ENCODE peak calls at places on chromosomes 6 and 20, in four cellular contexts. B is CD4-positive, alpha-beta T cell; I is heart left ventricle; H is heart right ventricle. O is an unnamed sample.

GRCh38 chr6:3739311-3739897 is 12.1 kb downstream of the PXDC1 start:
- DNase-seq in B (no peak), H (no peak), I (no peak), O (no peak)

GRCh38 chr6:129494099-129494498 is 215.9 kb downstream of the ARHGAP18 start:
- DNase-seq in B (no peak), I (no peak), H (no peak), O (no peak)

GRCh38 chr6:107689190-107689589 is 134.9 kb downstream of the SCML4 start:
- DNase-seq in I (no peak), H (no peak), B (no peak), O (no peak)

GRCh38 chr6:30685977-30686907 is at the start of gene PPP1R18:
- DNase-seq in I (peak; percentile 90), H (peak; percentile 90), B (peak; percentile 71), O (peak; percentile 69)

GRCh38 chr6:37182736-37183590 is 13.0 kb downstream of the PIM1 start:
- DNase-seq in H (no peak), B (peak; percentile 54), I (no peak), O (no peak)

GRCh38 chr6:43915213-43915869 is 145.3 kb downstream of the VEGFA start:
- DNase-seq in H (no peak), B (no peak), I (no peak), O (no peak)

GRCh38 chr6:128487746-128488145 is 32.7 kb downstream of the PTPRK start:
- DNase-seq in B (no peak), H (no peak), I (no peak), O (no peak)

GRCh38 chr6:128251445-128251844 is 269.0 kb downstream of the PTPRK start:
- DNase-seq in B (no peak), H (no peak), I (no peak), O (no peak)

GRCh38 chr6:98779618-98780017 is 54.8 kb upstream of the POU3F2 start:
- DNase-seq in H (no peak), I (no peak), B (no peak), O (no peak)

GRCh38 chr6:106097368-106098231 is 11.5 kb downstream of the PRDM1 start:
- DNase-seq in H (no peak), I (no peak), B (peak; percentile 54), O (peak; percentile 25)

GRCh38 chr6:164856138-164856537 is 453.3 kb downstream of the C6orf118 start:
- DNase-seq in H (no peak), B (no peak), I (no peak), O (no peak)
- H3K9me3 ChIP-seq in H (no peaks in the 10 kb centered on the region), B (no peaks in the 10 kb centered on the region), I (no peaks in the 10 kb centered on the region), O (no peaks in the 10 kb centered on the region)

GRCh38 chr6:136961848-136962247 is 39.7 kb downstream of the SLC35D3 start:
- DNase-seq in I (no peak), H (no peak), B (no peak), O (no peak)
- H3K9me3 ChIP-seq in I (no peaks in the 10 kb centered on the region), H (no peaks in the 10 kb centered on the region), B (no peaks in the 10 kb centered on the region), O (no peaks in the 10 kb centered on the region)

GRCh38 chr20:62117362-62117646 is 5.0 kb upstream of the LSM14B start:
- DNase-seq in H (no peak), I (no peak), B (no peak), O (no peak)

GRCh38 chr20:62116558-62117361 is 5.5 kb upstream of the LSM14B start:
- DNase-seq in B (no peak), I (no peak), H (no peak), O (no peak)

GRCh38 chr20:62112368-62112767 is 9.9 kb upstream of the LSM14B start:
- DNase-seq in H (no peak), I (no peak), B (no peak), O (no peak)

GRCh38 chr20:62117658-62118057 is 4.6 kb upstream of the LSM14B start:
- DNase-seq in I (no peak), B (peak; percentile 62), H (peak; percentile 45), O (peak; percentile 67)

GRCh38 chr20:62114894-62115293 is 7.4 kb upstream of the LSM14B start:
- DNase-seq in I (no peak), H (no peak), B (no peak), O (no peak)
- H3K9me3 ChIP-seq in I (peaks cover 15% of the 10 kb centered on the region), H (peaks cover 35% of the 10 kb centered on the region), B (peaks cover 34% of the 10 kb centered on the region), O (peaks cover 5% of the 10 kb centered on the region)

DNA sequence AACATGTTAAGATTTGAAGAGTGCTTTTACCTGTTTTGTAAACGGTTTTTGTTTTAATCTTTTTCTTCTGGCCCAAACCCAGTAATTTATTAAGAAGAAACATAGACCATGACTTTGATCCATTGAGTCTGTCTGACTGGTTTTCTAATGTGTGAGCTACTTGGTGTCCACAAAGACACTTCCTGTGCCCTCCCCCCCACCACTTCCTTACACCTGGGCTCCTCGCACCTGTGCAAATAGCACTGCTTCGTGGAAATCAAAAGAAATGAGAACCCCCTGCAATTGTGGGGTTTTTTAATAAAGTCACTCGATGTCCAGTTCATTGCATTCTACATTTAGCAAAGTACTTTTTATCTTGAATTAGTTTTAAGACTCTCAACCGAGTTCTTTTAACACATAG is 65.5 kb downstream of the SMOC2 start:
- DNase-seq in I (no peak), H (no peak), B (no peak), O (no peak)
- H3K9me3 ChIP-seq in I (no peaks in the 10 kb centered on the region), H (no peaks in the 10 kb centered on the region), B (no peaks in the 10 kb centered on the region), O (no peaks in the 10 kb centered on the region)